ENCODE peak calls at places on chromosomes 11 and 22, in six cellular contexts. R is IMR-90, B is A549, K is HCT116, M is K562, W is GM12878. H is an unnamed sample.

GRCh38 chr11:34184505-34185015 is 79.1 kb downstream of the NAT10 start:
- DNase-seq in R (no peak), B (no peak), K (no peak), M (no peak), W (no peak), H (no peak)

GRCh38 chr11:45590743-45591142 is 74.7 kb downstream of the CHST1 start:
- DNase-seq in R (no peak), B (no peak), K (no peak), M (no peak), W (no peak), H (no peak)

GRCh38 chr11:7167976-7168740 is 79.4 kb downstream of the RBMXL2 start:
- DNase-seq in R (no peak), B (no peak), K (no peak), M (no peak), W (no peak), H (no peak)

GRCh38 chr22:19134176-19134831 is 3.2 kb downstream of the TSSK2 start:
- DNase-seq in R (no peak), B (no peak), K (no peak), M (no peak), W (no peak), H (no peak)

GRCh38 chr11:69106124-69106811 is 49.5 kb upstream of the SMIM38 start:
- DNase-seq in R (no peak), B (no peak), K (no peak), M (no peak), W (no peak), H (no peak)

GRCh38 chr11:95074806-95075563 is 8.3 kb downstream of the SRSF8 start:
- DNase-seq in R (no peak), B (no peak), K (no peak), M (no peak), W (no peak), H (no peak)

GRCh38 chr11:122851366-122852011 is 13.2 kb downstream of the CRTAM start:
- DNase-seq in R (no peak), B (no peak), K (no peak), M (no peak), W (no peak), H (no peak)

GRCh38 chr22:36936362-36937116 is 23.1 kb downstream of the CSF2RB start:
- DNase-seq in R (no peak), B (no peak), K (no peak), M (no peak), W (no peak), H (no peak)

GRCh38 chr22:32590556-32590955 is 115.9 kb downstream of the FBXO7 start:
- DNase-seq in R (peak; percentile 63), B (no peak), K (no peak), M (no peak), W (no peak), H (no peak)

GRCh38 chr11:65538915-65539374 is 14.1 kb downstream of the SCYL1 start:
- DNase-seq in R (no peak), B (no peak), K (no peak), M (no peak), W (no peak), H (no peak)

GRCh38 chr22:19523240-19524169 is 705 bp downstream of the CLDN5 start:
- DNase-seq in R (peak; percentile 9), B (no peak), K (no peak), M (peak; percentile 56), W (no peak), H (no peak)

GRCh38 chr22:45717787-45718186 is 46.2 kb downstream of the ATXN10 start:
- DNase-seq in R (peak; percentile 79), B (peak; percentile 31), K (no peak), M (no peak), W (no peak), H (no peak)

GRCh38 chr22:28018461-28018927 is 99.4 kb upstream of the PITPNB start:
- DNase-seq in R (no peak), B (no peak), K (no peak), M (no peak), W (no peak), H (no peak)

GRCh38 chr22:38481162-38481870 is 13.4 kb downstream of the KDELR3 start:
- DNase-seq in R (no peak), B (no peak), K (no peak), M (no peak), W (no peak), H (no peak)

GRCh38 chr11:76805206-76805913 is 22.2 kb downstream of the TSKU start:
- DNase-seq in R (peak; percentile 60), B (peak; percentile 75), K (no peak), M (peak; percentile 40), W (no peak), H (no peak)

GRCh38 chr11:47132490-47132889 is 44.2 kb downstream of the ARFGAP2 start:
- DNase-seq in R (no peak), B (no peak), K (no peak), M (no peak), W (no peak), H (no peak)

GRCh38 chr22:40560551-40560950 is 76.0 kb downstream of the MRTFA start:
- DNase-seq in R (peak; percentile 65), B (no peak), K (no peak), M (peak; percentile 73), W (no peak), H (no peak)

GRCh38 chr11:2473361-2474058 is 28.7 kb downstream of the KCNQ1 start:
- DNase-seq in R (no peak), B (no peak), K (no peak), M (peak; percentile 2), W (no peak), H (no peak)

GRCh38 chr11:2916114-2916891 is 12.9 kb downstream of the PHLDA2 start:
- DNase-seq in R (no peak), B (no peak), K (no peak), M (no peak), W (no peak), H (no peak)

GRCh38 chr11:58513747-58514367 is 6.0 kb upstream of the OR5B21 start:
- DNase-seq in R (peak; percentile 76), B (peak; percentile 75), K (peak; percentile 64), M (peak; percentile 26), W (no peak), H (peak; percentile 51)

GRCh38 chr11:119616586-119617342 is 112.2 kb downstream of the NECTIN1 start:
- DNase-seq in R (no peak), B (no peak), K (no peak), M (no peak), W (no peak), H (no peak)

GRCh38 chr11:59173080-59173963 is 1.4 kb downstream of the DTX4 start:
- DNase-seq in R (peak; percentile 30), B (no peak), K (no peak), M (no peak), W (no peak), H (peak; percentile 13)

GRCh38 chr11:45374632-45375031 is 88.5 kb upstream of the SYT13 start:
- DNase-seq in R (no peak), B (no peak), K (no peak), M (no peak), W (no peak), H (no peak)

GRCh38 chr11:58127350-58127749 is 2.0 kb upstream of the OR9I1 start:
- DNase-seq in R (peak; percentile 1), B (no peak), K (no peak), M (no peak), W (no peak), H (no peak)

GRCh38 chr11:27357250-27357649 is 5.8 kb downstream of the CCDC34 start:
- DNase-seq in R (no peak), B (no peak), K (no peak), M (no peak), W (no peak), H (no peak)

GRCh38 chr11:20160425-20161229 is at the start of gene DBX1:
- DNase-seq in R (no peak), B (no peak), K (no peak), M (no peak), W (no peak), H (no peak)

GRCh38 chr11:31810779-31811647 is at the start of gene PAX6:
- DNase-seq in R (peak; percentile 19), B (peak; percentile 66), K (peak; percentile 21), M (peak; percentile 57), W (peak; percentile 5), H (peak; percentile 51)

GRCh38 chr22:42281706-42282251 is 11.3 kb upstream of the TCF20 start:
- DNase-seq in R (no peak), B (no peak), K (no peak), M (no peak), W (no peak), H (no peak)
- TF ChIP-seq CEBPB in R (no peak), B (no peak), K (no peak), M (no peak), W (no peak), H (no peak)

GRCh38 chr11:120863359-120863758 is 160.5 kb upstream of the TBCEL start:
- DNase-seq in R (peak; percentile 15), B (no peak), K (no peak), M (no peak), W (no peak), H (no peak)
- TF ChIP-seq CEBPB in R (peak; percentile 54), B (no peak), K (no peak), M (no peak), W (no peak), H (no peak)

GRCh38 chr11:4063348-4063747 is 31.3 kb upstream of the RRM1 start:
- DNase-seq in R (peak; percentile 38), B (no peak), K (no peak), M (no peak), W (no peak), H (no peak)
- TF ChIP-seq CEBPB in R (no peak), B (no peak), K (no peak), M (no peak), W (no peak), H (no peak)

DNA sequence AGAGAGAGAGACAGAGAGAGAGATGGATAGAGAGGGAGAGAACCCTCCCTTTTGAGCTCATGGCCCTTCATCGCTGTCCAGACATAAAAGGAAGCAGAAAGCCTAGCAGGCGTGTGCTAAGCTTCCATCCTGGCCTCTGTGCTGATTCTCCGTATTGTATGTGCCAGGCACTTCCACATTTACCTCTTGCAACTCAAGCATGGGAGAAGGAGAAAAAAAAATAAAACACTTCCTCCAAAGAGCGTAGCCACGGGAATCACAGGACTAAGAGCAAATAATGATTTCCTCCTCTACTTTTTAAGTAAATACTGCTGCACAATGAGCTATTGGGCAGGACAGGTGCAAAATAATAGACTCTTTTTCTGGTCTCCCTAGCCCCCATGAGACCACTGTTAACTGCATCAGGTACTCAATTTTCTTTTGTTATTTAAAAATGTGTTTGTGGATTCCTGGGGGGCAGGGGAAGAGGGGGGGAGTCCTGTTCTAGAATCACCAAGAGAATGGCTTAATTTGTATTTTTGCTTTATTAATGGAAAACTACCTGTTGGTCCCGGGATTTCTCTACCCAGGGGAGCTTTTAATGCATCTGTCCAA is 154.3 kb downstream of the NXPE2 start:
- DNase-seq in R (no peak), B (no peak), K (no peak), M (no peak), W (no peak), H (no peak)
- TF ChIP-seq CEBPB in R (no peak), B (no peak), K (no peak), M (no peak), W (no peak), H (no peak)

H was measured in HepG2.